ENCODE peak calls at places on chromosomes 12 and 14, in six cellular contexts. H is fibroblast of lung; S is posterior cingulate gyrus; G is renal cortical epithelial cell; P is activated CD8-positive, alpha-beta T cell treated with anti-CD3 and anti-CD28 coated beads for 36 hours; Q is nephron progenitor cell. X is an unnamed sample.

GRCh38 chr14:96734076-96734622 is 63.0 kb upstream of the VRK1 start:
- DNase-seq in Q (no peak), H (no peak), P (no peak), G (no peak), S (no peak), X (no peak)

GRCh38 chr12:96487214-96487613 is 2.2 kb upstream of the CFAP54 start:
- DNase-seq in P (no peak), Q (no peak), H (peak; percentile 92), G (peak; percentile 91), S (no peak), X (no peak)

GRCh38 chr12:80173465-80173864 is 74.1 kb downstream of the OTOGL start:
- DNase-seq in H (no peak), S (no peak), G (no peak), Q (no peak), P (no peak), X (no peak)

GRCh38 chr14:63308723-63309317 is 9.9 kb downstream of the GPHB5 start:
- DNase-seq in P (peak; percentile 21), Q (peak; percentile 22), S (no peak), G (peak; percentile 12), H (peak; percentile 17), X (no peak)

GRCh38 chr12:47686645-47687240 is 19.1 kb downstream of the RPAP3 start:
- DNase-seq in G (peak; percentile 54), Q (no peak), S (no peak), H (peak; percentile 45), P (peak; percentile 27), X (no peak)

GRCh38 chr12:70309348-70309747 is 56.7 kb upstream of the KCNMB4 start:
- DNase-seq in Q (no peak), G (no peak), H (no peak), P (no peak), S (no peak), X (no peak)

GRCh38 chr12:10873374-10873773 is 10.7 kb downstream of the PRH1 start:
- DNase-seq in H (peak; percentile 61), Q (no peak), P (no peak), S (no peak), G (peak; percentile 22), X (no peak)

GRCh38 chr12:69459477-69459876 is 10.7 kb upstream of the FRS2 start:
- DNase-seq in H (no peak), P (no peak), Q (no peak), G (no peak), S (no peak), X (no peak)

GRCh38 chr12:124458220-124458991 is 109.0 kb downstream of the NCOR2 start:
- DNase-seq in P (no peak), H (no peak), S (no peak), G (no peak), Q (no peak), X (no peak)

GRCh38 chr12:115771065-115771464 is 506.4 kb downstream of the MED13L start:
- DNase-seq in S (no peak), G (no peak), Q (peak; percentile 8), H (no peak), P (no peak), X (no peak)

GRCh38 chr12:107377596-107378385 is 284.4 kb upstream of the CRY1 start:
- DNase-seq in Q (no peak), P (no peak), H (peak; percentile 37), G (peak; percentile 25), S (no peak), X (no peak)

X was measured in mesothelial cell of epicardium.